ENCODE peak calls at places on chromosomes 6 and 20, in five cellular contexts. K, H, Z, A and R are unnamed samples.

GRCh38 chr6:16698988-16699868 is 62.0 kb downstream of the ATXN1 start:
- DNase-seq in K (no peak), H (peak), Z (no peak), A (no peak), R (no peak)

GRCh38 chr6:11769244-11769643 is 9.4 kb downstream of the ADTRP start:
- DNase-seq in K (no peak), H (no peak), Z (no peak), A (no peak), R (no peak)

GRCh38 chr20:46772901-46773300 is 63.5 kb downstream of the SLC2A10 start:
- DNase-seq in K (no peak), H (no peak), Z (no peak), A (no peak), R (no peak)

GRCh38 chr6:958531-958930 is 265.6 kb upstream of the EXOC2 start:
- DNase-seq in K (no peak), H (no peak), Z (no peak), A (peak), R (no peak)

GRCh38 chr6:99334526-99335127 is 14.8 kb downstream of the FAXC start:
- DNase-seq in K (no peak), H (peak), Z (peak), A (peak), R (no peak)

GRCh38 chr6:155936127-155936526 is 480.5 kb upstream of the NOX3 start:
- DNase-seq in K (no peak), H (no peak), Z (no peak), A (no peak), R (no peak)

GRCh38 chr6:107731422-107732319 is 92.4 kb downstream of the SCML4 start:
- DNase-seq in K (no peak), H (no peak), Z (no peak), A (no peak), R (no peak)

GRCh38 chr20:51216850-51217249 is 193.9 kb upstream of the KCNG1 start:
- DNase-seq in K (no peak), H (no peak), Z (no peak), A (no peak), R (no peak)

GRCh38 chr20:17171750-17172149 is 55.1 kb upstream of the PCSK2 start:
- DNase-seq in K (no peak), H (no peak), Z (no peak), A (no peak), R (no peak)

GRCh38 chr6:3009930-3010329 is 10.2 kb downstream of the NQO2 start:
- DNase-seq in K (no peak), H (peak), Z (no peak), A (no peak), R (no peak)

GRCh38 chr6:37785688-37786270 is 33.7 kb upstream of the ZFAND3 start:
- DNase-seq in K (peak), H (no peak), Z (no peak), A (no peak), R (no peak)

GRCh38 chr20:50294164-50295088 is 103.8 kb downstream of the CEBPB start:
- DNase-seq in K (no peak), H (no peak), Z (no peak), A (no peak), R (no peak)

GRCh38 chr20:43983359-43983758 is 68.7 kb downstream of the TOX2 start:
- DNase-seq in K (no peak), H (no peak), Z (no peak), A (no peak), R (no peak)

GRCh38 chr20:13220857-13221297 is at the start of gene ISM1:
- DNase-seq in K (no peak), H (peak), Z (no peak), A (no peak), R (no peak)

GRCh38 chr20:13322621-13323020 is 101.5 kb downstream of the ISM1 start:
- DNase-seq in K (no peak), H (no peak), Z (no peak), A (no peak), R (no peak)

GRCh38 chr20:2387180-2387577 is 6.5 kb downstream of the TGM6 start:
- DNase-seq in K (no peak), H (peak), Z (no peak), A (no peak), R (peak)

GRCh38 chr20:45317826-45318225 is 9.7 kb upstream of the MATN4 start:
- DNase-seq in K (no peak), H (no peak), Z (no peak), A (no peak), R (no peak)

GRCh38 chr6:24919404-24919892 is 16.3 kb downstream of the RIPOR2 start:
- DNase-seq in K (no peak), H (no peak), Z (no peak), A (no peak), R (no peak)

GRCh38 chr6:112951829-112952228 is 604.7 kb downstream of the RFPL4B start:
- DNase-seq in K (no peak), H (peak), Z (no peak), A (no peak), R (peak)

GRCh38 chr20:3541887-3542721 is 71.3 kb downstream of the ATRN start:
- DNase-seq in K (no peak), H (no peak), Z (no peak), A (no peak), R (no peak)

GRCh38 chr20:19598117-19598516 is 159.9 kb upstream of the RIN2 start:
- DNase-seq in K (no peak), H (no peak), Z (no peak), A (no peak), R (no peak)

GRCh38 chr6:104527761-104528415 is 331.8 kb downstream of the HACE1 start:
- DNase-seq in K (no peak), H (peak), Z (peak), A (no peak), R (no peak)

GRCh38 chr6:42239333-42239732 is 21.7 kb upstream of the MRPS10 start:
- DNase-seq in K (no peak), H (no peak), Z (no peak), A (no peak), R (no peak)
- H3K27ac ChIP-seq in K (no peak), H (no peak), Z (no peak), A (no peak), R (no peak)

DNA sequence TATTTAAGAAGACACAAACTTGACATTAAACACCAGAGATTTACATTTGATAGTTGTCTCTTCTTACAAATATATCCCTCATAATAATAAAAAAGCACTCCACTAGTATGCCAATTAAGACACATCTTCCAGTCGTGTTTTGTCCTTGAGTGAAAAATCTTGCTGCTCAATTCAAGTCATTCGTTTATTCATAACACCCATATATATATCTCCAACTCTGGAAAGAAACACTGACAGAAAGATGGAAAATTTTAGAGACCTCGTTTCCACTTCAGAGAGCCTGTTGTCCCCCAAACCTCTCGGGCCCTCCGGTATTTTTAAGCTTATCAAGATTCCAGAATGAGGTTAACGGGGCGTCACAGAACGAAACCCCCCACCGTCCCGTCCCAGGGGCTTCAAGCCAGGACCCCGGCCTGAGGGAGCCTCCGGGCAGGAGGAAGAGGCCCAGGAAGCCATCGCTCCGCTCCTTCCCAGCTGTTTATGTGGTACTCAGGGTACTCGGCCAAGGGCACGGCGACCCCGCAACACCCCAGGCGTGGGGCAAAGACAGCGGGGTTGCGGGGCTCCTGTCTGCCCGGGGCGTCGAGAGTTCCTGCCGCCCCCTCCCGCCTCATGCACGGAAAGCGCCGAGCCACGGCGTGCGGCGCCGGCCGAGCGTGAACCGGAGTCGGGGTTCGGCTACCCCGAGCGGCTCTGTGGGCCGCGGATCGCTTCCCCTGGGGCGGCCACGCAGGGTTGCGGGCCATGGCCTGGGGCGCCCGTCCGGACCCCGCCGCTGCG is 635 bp upstream of the SNX9 start:
- DNase-seq in K (peak), H (peak), Z (no peak), A (no peak), R (no peak)
- H3K27ac ChIP-seq in K (peak), H (peak), Z (peak), A (peak), R (no peak)

GRCh38 chr20:62488470-62488869 is 12.7 kb upstream of the GATA5 start:
- DNase-seq in K (no peak), H (no peak), Z (no peak), A (no peak), R (no peak)
- H3K27ac ChIP-seq in K (no peak), H (no peak), Z (no peak), A (no peak), R (no peak)

GRCh38 chr20:38125157-38126056 is 39.7 kb downstream of the TGM2 start:
- DNase-seq in K (no peak), H (peak), Z (peak), A (no peak), R (no peak)

GRCh38 chr20:38120625-38120988 is 44.5 kb downstream of the TGM2 start:
- DNase-seq in K (no peak), H (no peak), Z (no peak), A (no peak), R (no peak)

GRCh38 chr20:38121741-38122140 is 43.3 kb downstream of the TGM2 start:
- DNase-seq in K (no peak), H (no peak), Z (no peak), A (no peak), R (no peak)

GRCh38 chr20:38126146-38126912 is 38.7 kb downstream of the TGM2 start:
- DNase-seq in K (no peak), H (peak), Z (no peak), A (no peak), R (no peak)

DNA sequence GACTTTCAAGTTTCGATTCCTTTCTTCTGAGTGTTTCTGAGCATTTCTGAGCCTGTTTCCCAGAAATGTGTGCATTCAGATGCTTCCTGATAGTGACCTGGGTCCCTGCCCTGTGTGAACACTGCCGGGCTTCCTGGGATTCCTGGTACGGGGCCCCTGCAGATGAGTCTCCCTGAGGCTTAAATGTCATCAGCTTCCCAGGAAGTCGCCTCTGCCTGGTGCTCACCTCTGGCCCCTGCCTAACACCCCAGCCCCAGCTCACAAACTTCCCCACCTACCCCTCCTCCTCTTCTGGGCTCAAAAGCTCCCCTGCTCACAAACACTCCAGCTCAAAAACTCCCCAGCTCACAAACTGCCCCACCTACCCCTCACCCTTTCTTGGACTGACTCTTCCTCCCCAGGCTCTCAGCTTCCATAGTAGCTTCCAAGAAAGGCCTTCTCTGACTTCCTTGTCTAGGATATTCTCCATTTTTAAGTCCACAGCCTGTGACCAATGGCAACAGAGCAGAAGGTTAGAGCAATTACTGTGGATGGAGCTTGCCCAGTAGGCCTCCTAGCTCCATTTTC is 42.0 kb downstream of the TGM2 start:
- DNase-seq in K (no peak), H (peak), Z (no peak), A (no peak), R (no peak)
- H3K27ac ChIP-seq in K (no peak), H (peak), Z (no peak), A (peak), R (no peak)

DNA sequence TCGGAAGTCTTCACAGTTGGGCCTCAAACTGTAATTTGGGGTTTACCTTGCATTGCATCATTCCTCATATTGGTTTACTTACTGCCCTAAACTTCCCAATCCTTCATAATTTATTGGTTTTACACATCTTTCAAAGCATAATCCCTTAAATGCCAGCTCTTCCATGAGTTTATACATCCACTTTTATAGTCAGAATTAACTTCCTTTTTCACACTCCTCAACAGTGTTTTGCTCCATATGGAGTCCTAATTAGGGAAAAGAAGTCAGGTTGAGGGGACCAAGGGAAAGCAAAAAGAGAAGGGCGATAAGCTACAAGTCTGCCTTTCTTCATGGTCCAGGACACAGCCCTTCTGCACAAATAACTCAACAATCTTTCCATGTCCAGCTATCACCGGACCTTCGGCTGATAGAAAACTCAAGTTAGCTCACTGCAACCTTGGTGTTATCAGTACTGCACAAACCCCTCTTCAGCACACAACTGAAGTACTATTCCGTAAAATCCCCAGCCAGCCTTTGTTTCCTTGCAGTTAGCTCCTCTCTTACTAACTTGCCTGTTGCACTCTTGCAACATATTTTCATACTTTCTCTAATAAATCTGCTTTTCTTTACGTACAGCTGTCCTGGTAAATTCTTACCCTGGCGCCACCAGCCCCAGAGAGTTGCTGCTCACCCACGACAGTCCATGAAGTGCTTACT is 2.0 kb downstream of the EEF1E1 start:
- DNase-seq in K (no peak), H (no peak), Z (no peak), A (no peak), R (no peak)
- H3K27ac ChIP-seq in K (no peak), H (no peak), Z (no peak), A (no peak), R (peak)